ENCODE peak calls at places on chromosome 6, in nine cellular contexts. One of them, this sample, is unnamed.

GRCh38 chr6:72857791-72858190 is 235.9 kb downstream of the KCNQ5 start:
- DNase-seq in esophagus squamous epithelium: no peak
- DNase-seq in Peyer's patch: no peak
- DNase-seq in endothelial cell of umbilical vein: peak
- DNase-seq in transverse colon: no peak
- DNase-seq in gastrocnemius medialis: no peak
- DNase-seq in stomach: no peak
- DNase-seq in testis: no peak
- DNase-seq in A549: no peak
- DNase-seq in this sample: no peak

GRCh38 chr6:53851561-53851960 is 56.8 kb downstream of the LRRC1 start:
- DNase-seq in esophagus squamous epithelium: no peak
- DNase-seq in Peyer's patch: no peak
- DNase-seq in endothelial cell of umbilical vein: no peak
- DNase-seq in transverse colon: no peak
- DNase-seq in gastrocnemius medialis: no peak
- DNase-seq in stomach: no peak
- DNase-seq in testis: no peak
- DNase-seq in A549: no peak
- DNase-seq in this sample: no peak

GRCh38 chr6:158340252-158340651 is 28.0 kb downstream of the TULP4 start:
- DNase-seq in esophagus squamous epithelium: no peak
- DNase-seq in Peyer's patch: no peak
- DNase-seq in endothelial cell of umbilical vein: no peak
- DNase-seq in transverse colon: no peak
- DNase-seq in gastrocnemius medialis: no peak
- DNase-seq in stomach: no peak
- DNase-seq in testis: no peak
- DNase-seq in A549: no peak
- DNase-seq in this sample: no peak

GRCh38 chr6:144151010-144151727 is 852 bp downstream of the STX11 start:
- DNase-seq in esophagus squamous epithelium: no peak
- DNase-seq in Peyer's patch: peak
- DNase-seq in endothelial cell of umbilical vein: peak
- DNase-seq in transverse colon: peak
- DNase-seq in gastrocnemius medialis: no peak
- DNase-seq in stomach: no peak
- DNase-seq in testis: peak
- DNase-seq in A549: peak
- DNase-seq in this sample: no peak

GRCh38 chr6:89120371-89120770 is 2.5 kb upstream of the SRSF12 start:
- DNase-seq in esophagus squamous epithelium: no peak
- DNase-seq in Peyer's patch: no peak
- DNase-seq in endothelial cell of umbilical vein: no peak
- DNase-seq in transverse colon: no peak
- DNase-seq in gastrocnemius medialis: no peak
- DNase-seq in stomach: no peak
- DNase-seq in testis: no peak
- DNase-seq in A549: peak
- DNase-seq in this sample: no peak

GRCh38 chr6:46380152-46380807 is 111.0 kb downstream of the RCAN2 start:
- DNase-seq in esophagus squamous epithelium: no peak
- DNase-seq in Peyer's patch: no peak
- DNase-seq in endothelial cell of umbilical vein: no peak
- DNase-seq in transverse colon: no peak
- DNase-seq in gastrocnemius medialis: no peak
- DNase-seq in stomach: no peak
- DNase-seq in testis: no peak
- DNase-seq in A549: no peak
- DNase-seq in this sample: no peak

GRCh38 chr6:147821266-147821665 is 312.8 kb downstream of the SAMD5 start:
- DNase-seq in esophagus squamous epithelium: no peak
- DNase-seq in Peyer's patch: no peak
- DNase-seq in endothelial cell of umbilical vein: no peak
- DNase-seq in transverse colon: no peak
- DNase-seq in gastrocnemius medialis: no peak
- DNase-seq in stomach: no peak
- DNase-seq in testis: no peak
- DNase-seq in A549: no peak
- DNase-seq in this sample: no peak

GRCh38 chr6:41097467-41098090 is 24.8 kb downstream of the NFYA start:
- DNase-seq in esophagus squamous epithelium: no peak
- DNase-seq in Peyer's patch: no peak
- DNase-seq in endothelial cell of umbilical vein: peak
- DNase-seq in transverse colon: no peak
- DNase-seq in gastrocnemius medialis: no peak
- DNase-seq in stomach: no peak
- DNase-seq in testis: no peak
- DNase-seq in A549: no peak
- DNase-seq in this sample: no peak

GRCh38 chr6:147509900-147510299 is 1.4 kb downstream of the SAMD5 start:
- DNase-seq in esophagus squamous epithelium: no peak
- DNase-seq in Peyer's patch: no peak
- DNase-seq in endothelial cell of umbilical vein: peak
- DNase-seq in transverse colon: peak
- DNase-seq in gastrocnemius medialis: no peak
- DNase-seq in stomach: no peak
- DNase-seq in testis: no peak
- DNase-seq in A549: no peak
- DNase-seq in this sample: no peak

GRCh38 chr6:1771324-1771723 is 161.6 kb downstream of the FOXC1 start:
- DNase-seq in esophagus squamous epithelium: no peak
- DNase-seq in Peyer's patch: no peak
- DNase-seq in endothelial cell of umbilical vein: peak
- DNase-seq in transverse colon: no peak
- DNase-seq in gastrocnemius medialis: no peak
- DNase-seq in stomach: no peak
- DNase-seq in testis: no peak
- DNase-seq in A549: no peak
- DNase-seq in this sample: no peak

GRCh38 chr6:5190467-5190866 is 70.3 kb downstream of the LYRM4 start:
- DNase-seq in esophagus squamous epithelium: no peak
- DNase-seq in Peyer's patch: no peak
- DNase-seq in endothelial cell of umbilical vein: peak
- DNase-seq in transverse colon: no peak
- DNase-seq in gastrocnemius medialis: no peak
- DNase-seq in stomach: no peak
- DNase-seq in testis: no peak
- DNase-seq in A549: peak
- DNase-seq in this sample: no peak

GRCh38 chr6:3244003-3244831 is 14.5 kb upstream of the PSMG4 start:
- DNase-seq in esophagus squamous epithelium: no peak
- DNase-seq in Peyer's patch: no peak
- DNase-seq in endothelial cell of umbilical vein: no peak
- DNase-seq in transverse colon: no peak
- DNase-seq in gastrocnemius medialis: no peak
- DNase-seq in stomach: no peak
- DNase-seq in testis: no peak
- DNase-seq in A549: no peak
- DNase-seq in this sample: no peak

GRCh38 chr6:55822815-55823214 is 52.6 kb downstream of the BMP5 start:
- DNase-seq in esophagus squamous epithelium: no peak
- DNase-seq in Peyer's patch: no peak
- DNase-seq in endothelial cell of umbilical vein: no peak
- DNase-seq in transverse colon: no peak
- DNase-seq in gastrocnemius medialis: no peak
- DNase-seq in stomach: no peak
- DNase-seq in testis: no peak
- DNase-seq in A549: no peak
- DNase-seq in this sample: no peak

GRCh38 chr6:84227044-84227433 is 404 bp downstream of the CEP162 start:
- DNase-seq in esophagus squamous epithelium: no peak
- DNase-seq in Peyer's patch: no peak
- DNase-seq in endothelial cell of umbilical vein: peak
- DNase-seq in transverse colon: no peak
- DNase-seq in gastrocnemius medialis: no peak
- DNase-seq in stomach: no peak
- DNase-seq in testis: peak
- DNase-seq in A549: no peak
- DNase-seq in this sample: no peak

GRCh38 chr6:123909989-123910388 is 106.3 kb downstream of the NKAIN2 start:
- DNase-seq in esophagus squamous epithelium: no peak
- DNase-seq in Peyer's patch: no peak
- DNase-seq in endothelial cell of umbilical vein: peak
- DNase-seq in transverse colon: no peak
- DNase-seq in gastrocnemius medialis: no peak
- DNase-seq in stomach: no peak
- DNase-seq in testis: no peak
- DNase-seq in A549: no peak
- DNase-seq in this sample: no peak

GRCh38 chr6:30759575-30760239 is 15.4 kb upstream of the IER3 start:
- DNase-seq in esophagus squamous epithelium: no peak
- DNase-seq in Peyer's patch: no peak
- DNase-seq in endothelial cell of umbilical vein: peak
- DNase-seq in transverse colon: no peak
- DNase-seq in gastrocnemius medialis: no peak
- DNase-seq in stomach: no peak
- DNase-seq in testis: no peak
- DNase-seq in A549: peak
- DNase-seq in this sample: peak

GRCh38 chr6:16723833-16724232 is 37.4 kb downstream of the ATXN1 start:
- DNase-seq in esophagus squamous epithelium: no peak
- DNase-seq in Peyer's patch: no peak
- DNase-seq in endothelial cell of umbilical vein: peak
- DNase-seq in transverse colon: no peak
- DNase-seq in gastrocnemius medialis: no peak
- DNase-seq in stomach: no peak
- DNase-seq in testis: no peak
- DNase-seq in A549: peak
- DNase-seq in this sample: peak

GRCh38 chr6:34359438-34360158 is 32.9 kb downstream of the NUDT3 start:
- DNase-seq in esophagus squamous epithelium: no peak
- DNase-seq in Peyer's patch: no peak
- DNase-seq in endothelial cell of umbilical vein: no peak
- DNase-seq in transverse colon: no peak
- DNase-seq in gastrocnemius medialis: no peak
- DNase-seq in stomach: no peak
- DNase-seq in testis: no peak
- DNase-seq in A549: no peak
- DNase-seq in this sample: no peak

GRCh38 chr6:13046084-13046483 is 282.3 kb downstream of the TBC1D7 start:
- DNase-seq in esophagus squamous epithelium: no peak
- DNase-seq in Peyer's patch: no peak
- DNase-seq in endothelial cell of umbilical vein: no peak
- DNase-seq in transverse colon: no peak
- DNase-seq in gastrocnemius medialis: no peak
- DNase-seq in stomach: no peak
- DNase-seq in testis: no peak
- DNase-seq in A549: no peak
- DNase-seq in this sample: no peak

GRCh38 chr6:137799950-137800568 is 67.0 kb upstream of the TNFAIP3 start:
- DNase-seq in esophagus squamous epithelium: no peak
- DNase-seq in Peyer's patch: peak
- DNase-seq in endothelial cell of umbilical vein: peak
- DNase-seq in transverse colon: peak
- DNase-seq in gastrocnemius medialis: no peak
- DNase-seq in stomach: no peak
- DNase-seq in testis: peak
- DNase-seq in A549: peak
- DNase-seq in this sample: peak

GRCh38 chr6:149233056-149233715 is 84.3 kb upstream of the TAB2 start:
- DNase-seq in esophagus squamous epithelium: no peak
- DNase-seq in Peyer's patch: no peak
- DNase-seq in endothelial cell of umbilical vein: peak
- DNase-seq in transverse colon: no peak
- DNase-seq in gastrocnemius medialis: no peak
- DNase-seq in stomach: no peak
- DNase-seq in testis: no peak
- DNase-seq in A549: peak
- DNase-seq in this sample: no peak

GRCh38 chr6:7124114-7124513 is 16.4 kb downstream of the RREB1 start:
- DNase-seq in esophagus squamous epithelium: no peak
- DNase-seq in Peyer's patch: no peak
- DNase-seq in endothelial cell of umbilical vein: no peak
- DNase-seq in transverse colon: no peak
- DNase-seq in gastrocnemius medialis: no peak
- DNase-seq in stomach: no peak
- DNase-seq in testis: no peak
- DNase-seq in A549: no peak
- DNase-seq in this sample: no peak

DNA sequence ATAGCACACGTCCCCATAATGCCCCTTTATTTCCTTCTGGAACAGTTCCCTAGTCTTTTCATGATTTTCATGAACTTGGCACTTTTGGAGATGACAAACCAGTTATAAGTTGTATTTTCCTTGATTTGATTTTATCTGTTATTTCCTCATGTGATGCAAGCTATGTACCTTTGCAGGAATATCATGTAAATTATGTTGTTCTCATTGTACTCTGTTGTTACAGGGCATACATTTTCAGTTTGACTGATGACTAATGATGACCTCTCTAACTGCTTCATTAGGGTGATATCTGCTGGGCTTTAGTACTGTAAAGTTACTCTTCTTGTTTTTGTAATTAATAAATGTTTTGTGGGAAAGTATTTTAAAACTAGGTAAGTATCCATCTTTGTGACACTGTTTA is 147.3 kb downstream of the ZFAND3 start:
- DNase-seq in esophagus squamous epithelium: no peak
- DNase-seq in Peyer's patch: no peak
- DNase-seq in endothelial cell of umbilical vein: no peak
- DNase-seq in transverse colon: no peak
- DNase-seq in gastrocnemius medialis: no peak
- DNase-seq in stomach: no peak
- DNase-seq in testis: no peak
- DNase-seq in A549: no peak
- DNase-seq in this sample: no peak
- H3K27ac ChIP-seq in esophagus squamous epithelium: peak
- H3K27ac ChIP-seq in Peyer's patch: no peak
- H3K27ac ChIP-seq in endothelial cell of umbilical vein: no peak
- H3K27ac ChIP-seq in transverse colon: no peak
- H3K27ac ChIP-seq in gastrocnemius medialis: no peak
- H3K27ac ChIP-seq in stomach: no peak
- H3K27ac ChIP-seq in testis: no peak
- H3K27ac ChIP-seq in A549: no peak
- H3K27ac ChIP-seq in this sample: no peak

GRCh38 chr6:142946181-142946923 is 1.4 kb upstream of the HIVEP2 start:
- DNase-seq in esophagus squamous epithelium: peak
- DNase-seq in Peyer's patch: peak
- DNase-seq in endothelial cell of umbilical vein: peak
- DNase-seq in transverse colon: peak
- DNase-seq in gastrocnemius medialis: peak
- DNase-seq in stomach: peak
- DNase-seq in testis: peak
- DNase-seq in A549: peak
- DNase-seq in this sample: peak
- TF ChIP-seq POLR2A in esophagus squamous epithelium: peak
- TF ChIP-seq POLR2A in Peyer's patch: peak
- TF ChIP-seq POLR2A in endothelial cell of umbilical vein: no peak
- TF ChIP-seq POLR2A in transverse colon: peak
- TF ChIP-seq POLR2A in gastrocnemius medialis: peak
- TF ChIP-seq POLR2A in stomach: peak
- TF ChIP-seq POLR2A in testis: no peak
- TF ChIP-seq POLR2A in A549: peak
- TF ChIP-seq POLR2A in this sample: peak

GRCh38 chr6:107604549-107604948 is 114.6 kb downstream of the SOBP start:
- DNase-seq in esophagus squamous epithelium: no peak
- DNase-seq in Peyer's patch: no peak
- DNase-seq in endothelial cell of umbilical vein: no peak
- DNase-seq in transverse colon: no peak
- DNase-seq in gastrocnemius medialis: no peak
- DNase-seq in stomach: no peak
- DNase-seq in testis: no peak
- DNase-seq in A549: no peak
- DNase-seq in this sample: no peak
- TF ChIP-seq CTCF in esophagus squamous epithelium: no peak
- TF ChIP-seq CTCF in Peyer's patch: no peak
- TF ChIP-seq CTCF in endothelial cell of umbilical vein: no peak
- TF ChIP-seq CTCF in transverse colon: no peak
- TF ChIP-seq CTCF in gastrocnemius medialis: no peak
- TF ChIP-seq CTCF in stomach: no peak
- TF ChIP-seq CTCF in testis: no peak
- TF ChIP-seq CTCF in A549: no peak
- TF ChIP-seq CTCF in this sample: no peak

GRCh38 chr6:117920493-117920845 is 13.4 kb downstream of the SLC35F1 start:
- DNase-seq in esophagus squamous epithelium: no peak
- DNase-seq in Peyer's patch: no peak
- DNase-seq in endothelial cell of umbilical vein: no peak
- DNase-seq in transverse colon: no peak
- DNase-seq in gastrocnemius medialis: no peak
- DNase-seq in stomach: no peak
- DNase-seq in testis: no peak
- DNase-seq in A549: no peak
- DNase-seq in this sample: no peak
- H3K27ac ChIP-seq in esophagus squamous epithelium: no peak
- H3K27ac ChIP-seq in Peyer's patch: no peak
- H3K27ac ChIP-seq in endothelial cell of umbilical vein: no peak
- H3K27ac ChIP-seq in transverse colon: no peak
- H3K27ac ChIP-seq in gastrocnemius medialis: no peak
- H3K27ac ChIP-seq in stomach: no peak
- H3K27ac ChIP-seq in testis: no peak
- H3K27ac ChIP-seq in A549: no peak
- H3K27ac ChIP-seq in this sample: no peak

This sample was measured in body of pancreas.